ENCODE peak calls at places on chromosomes 2 and 18, in four cellular contexts. N is activated CD4-positive, alpha-beta T cell treated with anti-CD3 and anti-CD28 coated beads for 24 hours; W is GM04504; C is PC-9. A is an unnamed sample.

GRCh38 chr2:13515254-13515653 is 798.5 kb downstream of the TRIB2 start:
- DNase-seq in N (no peak), W (no peak), C (no peak), A (no peak)

GRCh38 chr2:8073928-8074327 is 607.9 kb upstream of the ID2 start:
- DNase-seq in N (no peak), W (no peak), C (no peak), A (no peak)

GRCh38 chr2:10772201-10772867 is 40.3 kb downstream of the PDIA6 start:
- DNase-seq in N (no peak), W (no peak), C (no peak), A (no peak)

GRCh38 chr2:101616411-101616810 is 81.1 kb upstream of the MAP4K4 start:
- DNase-seq in N (no peak), W (no peak), C (no peak), A (no peak)

GRCh38 chr2:30250421-30250820 is 19.1 kb downstream of the LBH start:
- DNase-seq in N (no peak), W (no peak), C (no peak), A (no peak)

GRCh38 chr2:23404426-23404825 is 19.4 kb downstream of the KLHL29 start:
- DNase-seq in N (no peak), W (no peak), C (peak), A (no peak)

GRCh38 chr2:160269803-160270570 is 69.9 kb upstream of the ITGB6 start:
- DNase-seq in N (peak), W (peak), C (peak), A (peak)

GRCh38 chr2:2455151-2455550 is 124.1 kb upstream of the MYT1L start:
- DNase-seq in N (no peak), W (no peak), C (no peak), A (no peak)

GRCh38 chr2:240219208-240219890 is 78.9 kb upstream of the OTOS start:
- DNase-seq in N (no peak), W (no peak), C (no peak), A (no peak)

GRCh38 chr2:134304726-134305509 is 51.0 kb downstream of the MGAT5 start:
- DNase-seq in N (no peak), W (no peak), C (no peak), A (no peak)

GRCh38 chr18:634551-635045 is 22.9 kb upstream of the TYMS start:
- DNase-seq in N (no peak), W (no peak), C (no peak), A (no peak)

GRCh38 chr2:62529758-62530157 is 23.8 kb upstream of the TMEM17 start:
- DNase-seq in N (no peak), W (no peak), C (no peak), A (no peak)

GRCh38 chr18:79801641-79802040 is 3.9 kb downstream of the KCNG2 start:
- DNase-seq in N (no peak), W (no peak), C (no peak), A (no peak)

GRCh38 chr2:237581751-237582746 is 8.5 kb downstream of the RAB17 start:
- DNase-seq in N (peak), W (no peak), C (no peak), A (no peak)

GRCh38 chr2:152436148-152436547 is 101.2 kb downstream of the FMNL2 start:
- DNase-seq in N (no peak), W (no peak), C (no peak), A (no peak)

GRCh38 chr2:25324905-25325592 is 16.7 kb downstream of the DNMT3A start:
- DNase-seq in N (no peak), W (peak), C (no peak), A (peak)

GRCh38 chr2:154700142-154700541 is 1.6 kb downstream of the KCNJ3 start:
- DNase-seq in N (no peak), W (no peak), C (no peak), A (no peak)

GRCh38 chr2:39445934-39446333 is 8.8 kb upstream of the MAP4K3 start:
- DNase-seq in N (no peak), W (no peak), C (no peak), A (no peak)

GRCh38 chr2:180520206-180520605 is 460.2 kb upstream of the UBE2E3 start:
- DNase-seq in N (no peak), W (no peak), C (no peak), A (no peak)

GRCh38 chr18:44733754-44734465 is 53.2 kb downstream of the SETBP1 start:
- DNase-seq in N (no peak), W (no peak), C (no peak), A (no peak)

GRCh38 chr18:37658894-37659293 is 93.3 kb upstream of the CELF4 start:
- DNase-seq in N (no peak), W (no peak), C (no peak), A (no peak)

GRCh38 chr2:239152916-239153305 is 247.9 kb downstream of the HDAC4 start:
- DNase-seq in N (no peak), W (no peak), C (no peak), A (no peak)

GRCh38 chr2:193963472-193964119 is 1693.4 kb upstream of the SLC39A10 start:
- DNase-seq in N (no peak), W (peak), C (no peak), A (no peak)

GRCh38 chr18:49648811-49649210 is 87.0 kb downstream of the LIPG start:
- DNase-seq in N (no peak), W (no peak), C (no peak), A (no peak)

GRCh38 chr2:28747714-28748113 is 3.9 kb upstream of the PPP1CB start:
- DNase-seq in N (no peak), W (no peak), C (no peak), A (no peak)

GRCh38 chr2:176729706-176730569 is 460.7 kb downstream of the MTX2 start:
- DNase-seq in N (no peak), W (no peak), C (no peak), A (peak)

GRCh38 chr2:118854507-118855300 is 7.3 kb upstream of the EN1 start:
- DNase-seq in N (no peak), W (peak), C (no peak), A (no peak)

GRCh38 chr18:58284699-58285490 is 240.9 kb downstream of the NEDD4L start:
- DNase-seq in N (no peak), W (no peak), C (no peak), A (no peak)

GRCh38 chr2:148048475-148049221 is 27.8 kb downstream of the MBD5 start:
- DNase-seq in N (no peak), W (peak), C (no peak), A (no peak)

GRCh38 chr2:24924266-24924665 is 4.2 kb upstream of the ADCY3 start:
- DNase-seq in N (no peak), W (no peak), C (no peak), A (no peak)

GRCh38 chr2:26887142-26887541 is 39.2 kb downstream of the DPYSL5 start:
- DNase-seq in N (no peak), W (no peak), C (no peak), A (no peak)

GRCh38 chr2:201852878-201853415 is 46.6 kb downstream of the CDK15 start:
- DNase-seq in N (no peak), W (no peak), C (no peak), A (no peak)

GRCh38 chr2:173407176-173407575 is 52.5 kb downstream of the CDCA7 start:
- DNase-seq in N (no peak), W (no peak), C (no peak), A (no peak)

GRCh38 chr18:51559902-51560287 is 362.4 kb upstream of the MEX3C start:
- DNase-seq in N (no peak), W (no peak), C (no peak), A (no peak)

GRCh38 chr2:177076636-177077179 is 135.9 kb upstream of the HNRNPA3 start:
- DNase-seq in N (no peak), W (no peak), C (no peak), A (no peak)

GRCh38 chr2:20444993-20445910 is 1.6 kb upstream of the RHOB start:
- DNase-seq in N (no peak), W (no peak), C (no peak), A (no peak)

GRCh38 chr2:46781468-46782189 is 134.0 kb downstream of the MCFD2 start:
- DNase-seq in N (no peak), W (no peak), C (no peak), A (no peak)

GRCh38 chr2:72809095-72809494 is 16.7 kb downstream of the EXOC6B start:
- DNase-seq in N (no peak), W (no peak), C (no peak), A (no peak)

GRCh38 chr18:80109676-80110078 is 615 bp downstream of the ADNP2 start:
- DNase-seq in N (no peak), W (peak), C (no peak), A (no peak)

A was measured in GM04503.